ENCODE peak calls at places on chromosomes 1 and 21, in nine cellular contexts. L is endothelial cell of umbilical vein, T is AG04449, N is ovary, U is H1, Q is ascending aorta, J is pancreas, I is psoas muscle, P is astrocyte of the spinal cord. O is an unnamed sample.

GRCh38 chr21:34962586-34963222 is 86.4 kb downstream of the RUNX1 start:
- DNase-seq in L (no peak), T (no peak), N (no peak), U (no peak), Q (no peak), J (no peak), I (no peak), P (no peak), O (no peak)

GRCh38 chr1:10324627-10325026 is 74.2 kb upstream of the PGD start:
- DNase-seq in L (no peak), T (no peak), N (no peak), U (no peak), Q (no peak), J (no peak), I (no peak), P (no peak), O (no peak)

GRCh38 chr1:2300004-2300771 is 72.1 kb downstream of the SKI start:
- DNase-seq in L (no peak), T (no peak), N (no peak), U (no peak), Q (peak), J (no peak), I (no peak), P (no peak), O (no peak)

GRCh38 chr1:221284028-221284427 is 404.8 kb downstream of the HLX start:
- DNase-seq in L (peak), T (peak), N (no peak), U (no peak), Q (no peak), J (no peak), I (no peak), P (peak), O (peak)

GRCh38 chr21:25970254-25970930 is 200.2 kb downstream of the APP start:
- DNase-seq in L (no peak), T (no peak), N (no peak), U (no peak), Q (no peak), J (no peak), I (no peak), P (no peak), O (no peak)

GRCh38 chr1:231919269-231919886 is 292.8 kb downstream of the DISC1 start:
- DNase-seq in L (peak), T (no peak), N (no peak), U (no peak), Q (no peak), J (no peak), I (no peak), P (no peak), O (no peak)

GRCh38 chr1:39788758-39789570 is at the start of gene BMP8B:
- DNase-seq in L (no peak), T (no peak), N (no peak), U (no peak), Q (no peak), J (peak), I (peak), P (no peak), O (no peak)

GRCh38 chr21:41957991-41958766 is 4.4 kb upstream of the C2CD2 start:
- DNase-seq in L (peak), T (peak), N (peak), U (no peak), Q (no peak), J (peak), I (peak), P (peak), O (peak)

GRCh38 chr1:184656221-184656620 is 98.4 kb downstream of the EDEM3 start:
- DNase-seq in L (no peak), T (no peak), N (no peak), U (no peak), Q (no peak), J (no peak), I (no peak), P (no peak), O (no peak)

GRCh38 chr1:26278835-26279597 is 870 bp upstream of the SH3BGRL3 start:
- DNase-seq in L (peak), T (no peak), N (peak), U (no peak), Q (no peak), J (peak), I (no peak), P (peak), O (no peak)

GRCh38 chr1:187046293-187046692 is 217.5 kb downstream of the PLA2G4A start:
- DNase-seq in L (no peak), T (no peak), N (no peak), U (no peak), Q (no peak), J (no peak), I (no peak), P (no peak), O (no peak)

GRCh38 chr1:50620680-50621329 is 197.6 kb upstream of the DMRTA2 start:
- DNase-seq in L (peak), T (no peak), N (no peak), U (peak), Q (no peak), J (no peak), I (no peak), P (peak), O (no peak)

DNA sequence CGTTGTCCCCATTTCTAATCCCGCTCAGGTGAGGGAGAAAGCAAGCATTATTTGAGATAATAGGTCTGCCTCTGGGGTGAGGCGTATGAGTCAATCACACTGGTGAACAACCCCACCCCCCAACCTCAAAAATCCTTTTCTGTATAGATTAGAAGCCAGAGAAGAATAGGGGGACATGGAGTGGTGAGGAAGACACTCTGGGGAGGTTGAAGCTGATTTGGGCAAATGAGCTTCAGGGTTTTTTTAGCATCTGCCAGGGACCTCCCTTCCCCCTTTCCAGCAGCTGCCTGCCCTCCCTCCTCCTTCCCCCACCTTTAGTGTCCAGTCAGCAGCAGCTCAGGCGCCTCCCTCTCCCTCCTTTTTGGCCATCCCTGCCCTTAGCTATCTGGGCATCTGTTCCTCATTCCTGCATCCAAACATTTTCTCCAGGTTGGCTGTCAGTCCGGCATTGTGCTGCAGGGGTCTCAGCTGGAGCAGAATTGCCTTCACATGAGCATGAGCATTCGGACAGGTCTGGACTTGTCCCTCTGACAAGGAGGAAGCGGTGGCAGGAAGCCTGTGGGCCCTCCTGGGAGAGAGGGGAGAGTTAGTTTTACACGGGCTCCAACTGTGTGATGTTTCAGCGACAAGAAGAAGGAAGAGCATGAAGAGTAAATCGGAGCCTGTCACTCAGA is 30.8 kb upstream of the PTGFRN start:
- DNase-seq in L (peak), T (no peak), N (no peak), U (no peak), Q (no peak), J (peak), I (peak), P (peak), O (no peak)
- H3K4me3 ChIP-seq in L (no peak), T (peak), N (no peak), U (peak), Q (peak), J (no peak), I (peak), P (peak), O (peak)

DNA sequence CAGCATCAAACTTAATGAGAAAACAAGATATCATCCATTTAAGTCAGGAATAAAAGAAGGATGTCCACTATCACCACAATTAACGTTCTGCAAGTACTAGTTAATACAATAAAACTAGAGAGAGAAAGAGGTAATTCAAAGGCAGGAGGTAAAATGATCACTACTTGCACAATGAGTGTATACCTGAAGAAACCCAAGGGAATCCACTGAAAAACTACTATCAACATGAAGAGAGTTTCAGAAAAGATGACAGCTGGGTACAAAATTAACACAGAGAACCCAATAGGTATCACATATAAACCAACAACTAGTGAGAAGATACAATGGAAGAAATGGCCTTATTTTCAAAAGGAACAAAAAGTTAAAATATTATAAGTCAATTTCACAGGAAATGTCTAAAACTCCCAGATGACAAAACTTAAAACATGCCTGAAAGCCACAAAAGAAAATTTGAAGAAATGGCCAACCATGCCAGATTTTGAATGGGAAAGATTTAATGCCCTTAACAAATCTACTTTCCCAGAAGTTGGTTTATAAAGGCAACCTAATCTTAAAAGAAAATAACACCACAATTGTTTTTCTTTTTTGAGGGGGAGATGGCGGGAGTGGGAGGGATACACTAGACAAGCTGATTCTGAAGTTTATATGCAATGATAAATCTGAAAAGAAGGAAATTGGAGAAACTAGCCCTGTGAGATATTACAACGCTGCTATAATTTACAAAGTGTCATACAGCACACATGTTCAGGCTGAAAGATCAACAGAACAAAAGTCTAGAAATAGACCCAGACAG is 17.8 kb downstream of the VPS26C start:
- DNase-seq in L (no peak), T (no peak), N (no peak), U (no peak), Q (no peak), J (no peak), I (no peak), P (no peak), O (no peak)
- TF ChIP-seq CTCF in L (no peak), T (no peak), N (no peak), U (no peak), Q (no peak), J (no peak), I (no peak), P (no peak), O (no peak)

DNA sequence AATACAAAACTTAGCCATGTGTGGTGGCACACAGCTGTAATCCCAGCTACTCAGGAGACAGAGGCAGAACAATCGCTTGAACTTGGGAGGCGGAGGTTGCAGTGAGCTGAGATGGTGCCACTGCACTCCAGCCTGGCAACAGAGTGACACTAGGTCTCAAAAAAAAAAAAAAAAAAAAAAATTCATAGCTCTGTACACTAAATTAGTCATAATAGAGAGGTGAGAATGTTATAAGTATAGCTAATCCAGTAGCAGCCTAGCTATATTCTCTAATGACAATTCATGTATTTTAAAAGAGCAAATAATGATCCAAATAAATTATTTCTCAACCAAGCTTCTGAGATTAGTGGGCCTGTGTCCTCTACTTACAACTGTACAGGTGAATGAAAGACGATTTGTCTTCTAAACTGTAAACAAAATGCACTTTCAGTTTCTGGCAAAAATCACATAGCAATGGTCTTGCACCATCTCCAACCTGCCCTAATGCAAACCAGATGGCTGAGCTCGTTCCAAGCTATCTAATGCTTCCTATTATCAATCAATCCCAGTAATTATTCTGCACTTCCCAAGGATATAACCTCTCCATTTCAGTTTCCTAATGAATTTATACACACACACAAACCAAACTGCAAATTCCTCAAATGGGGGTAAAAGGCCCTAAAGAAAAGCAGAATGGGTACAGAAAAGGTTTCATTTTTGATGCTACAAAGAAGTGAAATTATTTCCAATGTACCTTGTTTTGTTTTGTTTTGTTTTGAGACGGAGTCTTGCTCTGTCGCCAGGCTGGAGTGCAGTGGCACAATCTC is 56.5 kb downstream of the GATAD2B start:
- DNase-seq in L (no peak), T (no peak), N (no peak), U (no peak), Q (no peak), J (no peak), I (no peak), P (peak), O (no peak)
- H3K4me3 ChIP-seq in L (no peak), T (no peak), N (no peak), U (no peak), Q (no peak), J (no peak), I (no peak), P (no peak), O (no peak)

GRCh38 chr21:18161841-18162240 is 82.8 kb upstream of the CHODL start:
- DNase-seq in L (no peak), T (no peak), N (no peak), U (no peak), Q (no peak), J (no peak), I (no peak), P (no peak), O (no peak)

GRCh38 chr21:18170221-18170620 is 74.4 kb upstream of the CHODL start:
- DNase-seq in L (no peak), T (no peak), N (no peak), U (no peak), Q (no peak), J (no peak), I (no peak), P (no peak), O (no peak)

GRCh38 chr21:18164483-18164882 is 80.2 kb upstream of the CHODL start:
- DNase-seq in L (peak), T (no peak), N (no peak), U (no peak), Q (no peak), J (no peak), I (no peak), P (no peak), O (no peak)

GRCh38 chr21:18168108-18168507 is 76.5 kb upstream of the CHODL start:
- DNase-seq in L (no peak), T (no peak), N (no peak), U (no peak), Q (no peak), J (no peak), I (no peak), P (no peak), O (no peak)

DNA sequence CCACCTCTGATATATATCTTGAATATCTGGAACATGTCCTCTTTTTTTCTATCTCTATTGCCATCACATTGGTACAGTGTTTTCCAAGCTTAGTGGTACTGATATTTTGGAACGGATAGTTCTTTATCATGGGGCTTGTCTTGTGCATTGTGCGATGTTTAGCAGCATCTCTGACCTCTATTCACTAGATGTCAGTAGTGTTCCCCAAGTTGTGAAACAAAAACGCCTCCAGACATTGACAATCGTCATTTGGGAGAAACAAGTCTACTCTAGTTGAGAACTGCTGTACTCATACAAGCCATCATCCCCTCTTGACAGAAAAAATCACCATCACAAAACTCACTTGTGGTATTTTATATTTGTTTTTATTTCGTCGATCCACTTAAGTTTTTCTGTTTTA is 79.7 kb upstream of the CHODL start:
- DNase-seq in L (no peak), T (no peak), N (no peak), U (no peak), Q (no peak), J (no peak), I (no peak), P (no peak), O (no peak)
- TF ChIP-seq CTCF in L (no peak), T (no peak), N (no peak), U (no peak), Q (no peak), J (no peak), I (no peak), P (no peak), O (no peak)

DNA sequence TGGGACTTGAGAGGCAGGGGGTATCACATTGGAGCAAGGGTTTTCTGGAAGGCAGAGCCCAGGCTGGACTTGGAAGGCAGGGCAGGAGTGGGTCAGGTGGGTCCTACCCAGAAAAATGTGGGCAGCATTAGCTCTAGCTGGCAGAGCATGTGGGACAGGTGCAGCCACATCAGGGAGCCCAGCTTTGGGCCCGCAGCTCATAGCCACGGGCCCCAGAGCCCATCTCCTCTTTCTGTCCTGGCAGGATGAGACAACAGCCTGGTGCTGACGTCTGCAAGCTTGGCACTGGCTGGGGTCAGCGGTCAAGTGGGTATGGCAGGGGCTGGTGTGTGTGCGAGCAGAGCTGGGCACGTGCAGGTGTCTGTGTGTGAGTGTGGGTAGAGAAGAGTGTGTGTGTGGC is 154.7 kb downstream of the GRIK3 start:
- DNase-seq in L (no peak), T (no peak), N (no peak), U (no peak), Q (no peak), J (no peak), I (no peak), P (no peak), O (no peak)
- H3K4me3 ChIP-seq in L (no peak), T (no peak), N (no peak), U (no peak), Q (no peak), J (no peak), I (no peak), P (no peak), O (no peak)

GRCh38 chr1:239011382-239011781 is 375.0 kb upstream of the CHRM3 start:
- DNase-seq in L (no peak), T (no peak), N (no peak), U (no peak), Q (no peak), J (no peak), I (no peak), P (no peak), O (no peak)

DNA sequence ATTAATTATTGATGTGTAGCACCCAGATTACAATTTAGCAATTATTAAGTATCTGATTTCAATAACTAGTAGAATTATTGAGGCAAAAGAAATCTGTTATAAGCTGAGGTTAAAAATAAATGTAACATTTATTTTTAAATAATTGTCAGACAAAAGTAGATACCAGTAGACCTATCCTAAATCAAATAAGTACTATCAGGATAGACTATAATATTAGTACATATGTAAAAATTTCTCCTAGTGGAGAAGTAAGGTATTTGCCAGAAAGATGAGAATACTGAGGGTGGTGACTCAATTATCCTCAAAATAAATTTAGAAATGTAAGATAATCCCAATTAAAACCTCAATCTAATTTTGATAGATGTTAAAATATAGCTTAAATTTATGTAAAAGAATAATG is 377.8 kb upstream of the CHRM3 start:
- DNase-seq in L (no peak), T (no peak), N (no peak), U (no peak), Q (no peak), J (no peak), I (no peak), P (no peak), O (no peak)
- TF ChIP-seq CTCF in L (no peak), T (no peak), N (no peak), U (no peak), Q (no peak), J (no peak), I (no peak), P (no peak), O (no peak)

DNA sequence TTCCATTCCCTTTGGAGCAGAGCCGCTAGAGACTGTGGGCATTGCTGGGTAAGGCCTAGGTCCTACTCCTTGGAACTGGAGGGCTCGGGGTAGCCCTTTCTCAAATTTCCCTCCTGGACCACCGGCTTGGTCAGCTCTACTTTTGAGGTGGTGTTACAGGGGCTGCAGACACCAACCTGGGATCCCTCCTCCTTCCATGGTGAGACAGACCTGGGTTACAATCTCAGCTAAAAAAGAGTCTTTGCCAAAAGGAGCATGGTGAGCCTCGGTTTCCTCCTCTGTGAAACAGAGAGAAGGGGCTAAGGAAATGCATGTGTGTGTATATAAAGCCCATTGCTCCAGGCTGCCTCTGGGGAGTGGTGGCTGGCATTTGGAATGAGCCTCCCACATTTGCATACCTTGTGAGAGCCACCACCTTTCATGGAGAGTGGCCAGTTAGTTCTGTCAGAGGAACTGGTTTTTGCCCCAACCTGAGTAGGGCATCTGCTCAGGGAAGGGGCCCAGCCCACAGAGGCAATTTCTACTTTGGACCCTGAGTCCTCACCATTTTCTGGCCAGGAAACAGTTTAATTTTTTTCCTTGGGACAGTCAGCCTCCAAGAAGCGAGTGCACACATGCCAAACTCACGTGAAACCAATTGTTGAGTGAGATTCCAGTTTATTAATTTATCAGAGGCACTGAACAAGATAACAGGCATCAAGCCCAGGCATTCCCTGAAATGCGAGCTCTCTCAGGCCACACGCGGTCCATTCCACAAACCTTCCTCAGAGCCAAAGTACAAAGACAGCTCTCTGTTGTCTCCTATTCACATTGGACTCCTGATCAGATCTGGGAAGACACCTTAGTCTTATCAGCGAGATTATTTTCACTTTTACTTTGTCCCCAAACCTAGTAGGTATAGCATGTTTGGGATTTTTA is 897 bp upstream of the SLC6A9 start:
- DNase-seq in L (no peak), T (no peak), N (no peak), U (no peak), Q (no peak), J (no peak), I (no peak), P (no peak), O (no peak)
- H3K4me3 ChIP-seq in L (no peak), T (peak), N (peak), U (peak), Q (peak), J (no peak), I (no peak), P (no peak), O (no peak)